ENCODE peak calls at places on chromosomes 16 and 17, in six cellular contexts. K is PC-9, V is neural progenitor cell, H is Panc1, L is heart right ventricle, O is left ventricle myocardium inferior. S is an unnamed sample. For H3K9me3, the result is how much of the 10 kb centered on the place peaks cover.

GRCh38 chr16:19994771-19995170 is 78.9 kb downstream of the GPR139 start:
- DNase-seq in V (no peak), L (no peak), O (no peak), K (no peak), H (no peak), S (no peak)

GRCh38 chr17:74104921-74105320 is 98.6 kb upstream of the RPL38 start:
- DNase-seq in L (no peak), H (no peak), K (no peak), V (no peak), O (no peak), S (no peak)

GRCh38 chr17:55540414-55541091 is 29.3 kb upstream of the SMIM36 start:
- DNase-seq in H (no peak), V (no peak), L (no peak), O (no peak), K (no peak), S (no peak)

GRCh38 chr16:7506363-7506762 is 173.7 kb downstream of the RBFOX1 start:
- DNase-seq in V (no peak), H (no peak), O (no peak), L (no peak), K (no peak), S (no peak)

GRCh38 chr17:1434150-1434549 is 21.9 kb downstream of the CRK start:
- DNase-seq in K (no peak), O (no peak), V (no peak), H (no peak), L (no peak), S (no peak)

GRCh38 chr17:8825802-8826201 is 26.6 kb upstream of the MFSD6L start:
- DNase-seq in H (no peak), O (no peak), V (no peak), L (no peak), K (no peak), S (no peak)

GRCh38 chr17:2068589-2069051 is 13.7 kb downstream of the HIC1 start:
- DNase-seq in K (no peak), H (no peak), L (no peak), O (no peak), V (no peak), S (no peak)

GRCh38 chr17:235831-236640 is 54.6 kb upstream of the DOC2B start:
- DNase-seq in K (no peak), V (no peak), L (no peak), O (peak), H (no peak), S (peak)

GRCh38 chr17:47686276-47686635 is 7.7 kb upstream of the TBKBP1 start:
- DNase-seq in L (no peak), H (no peak), V (no peak), K (peak), O (no peak), S (no peak)

GRCh38 chr16:50520451-50521245 is 27.5 kb upstream of the NKD1 start:
- DNase-seq in L (no peak), V (no peak), H (no peak), K (no peak), O (no peak), S (no peak)

GRCh38 chr17:2042355-2042929 is 620 bp downstream of the OVCA2 start:
- DNase-seq in L (no peak), V (peak), O (no peak), K (no peak), H (no peak), S (peak)

GRCh38 chr16:72921106-72921505 is 126.8 kb downstream of the ZFHX3 start:
- DNase-seq in O (no peak), L (no peak), K (no peak), H (no peak), V (no peak), S (no peak)

GRCh38 chr17:50354198-50354597 is 8.3 kb downstream of the XYLT2 start:
- DNase-seq in L (no peak), H (no peak), O (no peak), K (no peak), V (no peak), S (no peak)

GRCh38 chr16:78647491-78647890 is 548.0 kb downstream of the WWOX start:
- DNase-seq in O (no peak), K (no peak), H (no peak), L (no peak), V (no peak), S (no peak)

GRCh38 chr17:38908676-38909181 is 16.7 kb upstream of the LASP1NB start:
- DNase-seq in H (no peak), K (no peak), V (no peak), O (no peak), L (no peak), S (no peak)

GRCh38 chr16:66271074-66272060 is 95.1 kb upstream of the CDH5 start:
- DNase-seq in K (peak), O (no peak), L (no peak), V (no peak), H (no peak), S (peak)

GRCh38 chr17:82814834-82815233 is 25.0 kb downstream of the ZNF750 start:
- DNase-seq in L (no peak), O (no peak), H (no peak), V (no peak), K (no peak), S (no peak)

GRCh38 chr17:27206447-27206846 is 87.5 kb upstream of the WSB1 start:
- DNase-seq in V (no peak), K (no peak), H (no peak), L (no peak), O (no peak), S (no peak)

GRCh38 chr16:12362482-12363458 is 386.2 kb downstream of the SNX29 start:
- DNase-seq in V (no peak), K (no peak), H (no peak), O (peak), L (peak), S (no peak)

GRCh38 chr17:64355536-64356303 is 34.9 kb downstream of the PECAM1 start:
- DNase-seq in V (no peak), H (no peak), O (no peak), K (no peak), L (no peak), S (peak)

GRCh38 chr17:11122908-11123307 is 118.1 kb upstream of the SHISA6 start:
- DNase-seq in L (peak), H (no peak), V (no peak), O (peak), K (no peak), S (no peak)

GRCh38 chr17:20266806-20267458 is 200.4 kb downstream of the LGALS9B start:
- DNase-seq in O (no peak), H (no peak), K (no peak), L (no peak), V (no peak), S (no peak)

GRCh38 chr16:50202926-50203624 is 50.0 kb downstream of the TENT4B start:
- DNase-seq in L (no peak), O (no peak), K (peak), H (peak), V (no peak), S (no peak)

GRCh38 chr17:11940904-11941303 is 56.4 kb downstream of the ZNF18 start:
- DNase-seq in H (no peak), K (no peak), O (no peak), V (no peak), L (no peak), S (no peak)

GRCh38 chr16:15765880-15766279 is 90.9 kb downstream of the MYH11 start:
- DNase-seq in K (peak), L (peak), H (peak), O (no peak), V (peak), S (no peak)

DNA sequence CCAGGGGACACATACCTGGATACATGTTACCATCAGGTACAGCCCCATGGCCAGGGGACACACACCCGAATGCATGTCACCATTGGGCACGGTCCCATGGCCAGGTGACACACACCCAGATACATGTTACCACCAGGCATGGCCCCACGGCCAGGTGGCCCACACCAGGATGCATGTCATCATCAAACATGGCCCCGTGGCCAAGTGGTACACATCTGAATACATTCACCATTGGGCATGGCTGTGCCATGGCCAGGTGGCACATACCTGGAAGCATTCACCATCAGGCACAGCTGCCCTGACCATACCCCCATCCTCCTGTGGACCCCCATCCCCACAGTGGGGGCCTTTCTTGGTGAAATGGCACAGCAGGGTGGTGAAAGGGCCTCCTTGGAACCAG is 97.6 kb downstream of the RBFOX3 start:
- DNase-seq in H (no peak), K (no peak), O (no peak), V (no peak), L (no peak), S (peak)
- H3K9me3 ChIP-seq in H (under half), K (under half), O (under half), V (under half), L (under half), S (under half)

DNA sequence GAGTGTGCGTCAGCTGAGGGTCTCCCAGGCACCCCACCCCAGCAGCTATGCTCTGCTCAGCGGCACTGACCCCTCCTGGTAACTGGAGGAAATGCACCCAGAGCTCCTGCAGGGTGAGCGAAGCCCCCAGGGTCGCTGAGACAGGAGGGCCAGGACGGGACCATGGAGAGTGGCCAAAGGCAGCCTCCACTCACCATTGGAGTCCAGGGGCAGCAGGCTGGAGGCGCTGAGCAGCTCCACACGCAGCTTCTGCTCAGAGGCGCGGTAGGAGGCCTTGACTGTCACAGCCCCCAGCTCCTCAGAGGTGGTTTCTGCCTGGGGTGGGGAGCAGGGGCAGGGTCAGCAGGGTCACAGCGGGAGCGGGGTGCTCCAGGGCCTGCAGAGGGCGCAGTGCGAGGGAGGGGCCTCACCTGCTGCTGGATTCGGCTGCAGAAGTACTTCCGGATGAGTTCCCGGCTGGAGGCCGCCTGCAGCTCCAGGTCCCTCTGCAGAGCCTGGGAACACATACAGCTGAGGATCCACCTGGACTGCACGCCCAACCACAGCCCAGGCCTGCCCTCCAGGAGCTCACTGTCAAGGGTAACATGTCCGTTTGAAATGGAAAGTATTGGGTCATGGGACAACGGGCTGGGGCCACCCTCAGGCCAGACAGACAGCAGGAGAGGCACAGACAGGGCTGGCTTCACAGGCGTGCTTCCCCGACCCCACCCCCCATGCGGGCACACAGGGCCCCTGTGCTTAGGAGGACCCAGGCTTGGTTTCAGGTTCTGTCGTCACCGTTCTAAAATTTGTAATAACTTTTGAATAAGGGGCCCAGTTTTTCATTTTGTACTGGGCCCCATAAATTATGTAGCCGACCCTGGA is 13.8 kb downstream of the UNC13D start:
- DNase-seq in H (no peak), V (peak), O (no peak), K (no peak), L (no peak), S (no peak)
- TF ChIP-seq CTCF in H (peak), V (peak), O (peak), K (peak), L (peak), S (peak)

GRCh38 chr16:75176926-75177325 is 28.6 kb downstream of the ZFP1 start:
- DNase-seq in K (no peak), O (no peak), H (no peak), V (no peak), L (no peak), S (no peak)

GRCh38 chr16:75169899-75170405 is 21.6 kb downstream of the ZFP1 start:
- DNase-seq in H (no peak), K (no peak), V (no peak), O (no peak), L (no peak), S (no peak)

GRCh38 chr16:75175074-75175473 is 26.8 kb downstream of the ZFP1 start:
- DNase-seq in V (no peak), H (no peak), K (no peak), O (no peak), L (no peak), S (no peak)

DNA sequence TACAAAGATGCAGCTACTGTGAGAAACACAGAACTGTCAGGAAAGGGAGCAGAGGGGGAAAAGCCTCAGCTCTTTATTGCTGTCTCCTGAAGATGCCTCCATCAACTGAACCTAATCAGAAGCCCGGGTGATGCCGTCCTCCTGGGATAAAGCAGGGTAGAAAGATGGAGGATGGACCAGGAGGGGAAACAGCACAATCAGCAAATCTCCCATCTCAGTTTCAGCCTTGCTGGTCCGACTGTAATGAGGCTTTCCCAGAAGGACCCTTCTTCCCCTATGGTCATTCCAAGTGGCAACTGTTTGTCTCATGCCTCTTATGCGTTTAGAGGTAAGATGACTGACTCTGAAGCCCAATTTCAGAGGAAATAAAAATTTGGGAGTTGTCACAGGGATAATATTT is 24.3 kb downstream of the ZFP1 start:
- DNase-seq in O (no peak), H (no peak), L (no peak), V (no peak), K (no peak), S (no peak)
- H3K9me3 ChIP-seq in O (half or more), H (under half), L (half or more), V (under half), K (half or more), S (under half)

DNA sequence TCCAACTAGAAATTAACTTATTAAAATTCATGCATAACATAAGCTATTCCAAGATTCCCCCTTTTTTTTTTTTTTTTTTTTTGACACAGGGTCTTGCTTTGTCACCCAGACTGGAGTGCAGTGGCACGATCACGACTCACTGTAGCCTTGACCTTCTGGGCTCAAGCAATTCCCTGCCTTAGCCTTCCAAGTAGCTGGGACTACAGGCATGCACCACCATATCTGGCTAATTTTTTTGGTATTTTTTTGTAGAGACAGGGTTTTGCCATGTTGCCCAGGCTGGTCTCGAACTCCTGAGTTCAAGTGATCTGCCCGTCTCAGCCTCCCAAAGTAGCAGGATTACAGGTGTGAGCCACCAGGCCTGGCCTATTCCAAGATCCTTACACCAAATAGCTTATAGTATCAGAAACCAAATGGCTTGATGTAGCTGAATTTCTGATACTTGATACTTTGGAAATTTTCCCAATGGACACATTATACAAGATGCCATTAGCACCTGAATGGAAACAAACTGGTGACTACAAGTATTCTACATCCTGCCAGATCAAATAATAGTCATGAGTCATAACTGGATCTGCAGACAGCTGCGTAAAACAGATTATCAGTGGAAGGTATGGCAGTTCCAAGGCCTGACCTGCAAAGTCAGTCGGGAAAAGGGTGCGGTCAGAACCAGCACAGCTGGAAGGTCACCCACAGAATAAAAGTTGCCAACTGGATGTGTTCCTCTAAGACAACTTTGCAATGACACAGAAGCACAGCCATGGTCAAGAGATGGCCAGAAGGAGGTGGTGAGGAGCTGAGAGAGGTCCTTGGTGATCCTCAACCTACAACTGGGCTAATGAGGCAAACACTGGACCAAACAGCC is 14.5 kb downstream of the TUBG1 start:
- DNase-seq in O (no peak), K (peak), L (no peak), H (no peak), V (no peak), S (no peak)
- TF ChIP-seq CTCF in O (no peak), K (no peak), L (no peak), H (no peak), V (no peak), S (no peak)

GRCh38 chr16:35182943-35183550 is 1723.6 kb downstream of the TP53TG3F start:
- DNase-seq in V (no peak), H (no peak), L (no peak), O (no peak), K (no peak), S (no peak)

GRCh38 chr16:35181422-35182030 is 1722.1 kb downstream of the TP53TG3F start:
- DNase-seq in H (no peak), K (no peak), L (no peak), V (no peak), O (no peak), S (no peak)

GRCh38 chr16:35184356-35184870 is 1725.0 kb downstream of the TP53TG3F start:
- DNase-seq in L (no peak), H (no peak), V (no peak), K (peak), O (no peak), S (no peak)

GRCh38 chr16:35180970-35181369 is 1721.6 kb downstream of the TP53TG3F start:
- DNase-seq in O (no peak), V (no peak), L (no peak), H (no peak), K (no peak), S (no peak)

GRCh38 chr16:35182043-35182677 is 1722.7 kb downstream of the TP53TG3F start:
- DNase-seq in V (no peak), L (no peak), K (no peak), O (no peak), H (no peak), S (no peak)
- H3K9me3 ChIP-seq in V (under half), L (under half), K (under half), O (under half), H (under half), S (under half)

DNA sequence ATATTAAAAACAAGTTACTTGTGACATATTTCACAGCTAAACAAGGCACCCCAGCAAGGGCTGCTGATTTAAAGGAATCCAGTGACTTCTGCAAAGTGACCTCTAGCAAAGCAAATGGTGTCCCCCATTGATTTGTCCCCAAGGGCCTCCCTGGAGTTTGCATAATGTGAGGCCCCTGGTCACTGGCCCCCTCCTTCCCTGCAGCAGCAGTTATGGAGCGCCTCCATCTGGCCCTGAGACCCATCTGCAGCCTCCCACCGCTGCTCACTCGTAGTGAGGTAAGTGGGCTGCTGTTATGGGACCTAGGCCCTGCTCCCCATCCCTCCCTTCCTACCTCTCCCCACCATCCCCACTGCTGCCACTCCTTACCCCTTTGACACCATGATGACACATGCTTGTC is 19.6 kb upstream of the EEF2K start:
- DNase-seq in O (no peak), H (no peak), K (no peak), V (peak), L (no peak), S (no peak)
- TF ChIP-seq CTCF in O (no peak), H (peak), K (no peak), V (peak), L (no peak), S (no peak)